ENCODE peak calls at places on chromosome 7, in five cellular contexts. S is A549, K is transverse colon, Z is pancreas, R is DND-41. L is an unnamed sample.
A peak's percentile ranks its signal among the peaks of the same experiment; 100 is the strongest.

GRCh38 chr7:151658778-151659177 is 139.1 kb upstream of the RHEB start:
- DNase-seq in S (no peak), K (no peak), Z (no peak), R (no peak), L (no peak)

GRCh38 chr7:106736508-106737201 is 75.7 kb upstream of the CCDC71L start:
- DNase-seq in S (peak; percentile 32), K (peak; percentile 27), Z (no peak), R (peak; percentile 27), L (peak; percentile 57)

GRCh38 chr7:4931932-4932331 is 27.1 kb downstream of the MMD2 start:
- DNase-seq in S (no peak), K (peak; percentile 14), Z (peak; percentile 78), R (peak; percentile 6), L (no peak)

GRCh38 chr7:8210845-8211724 is 50.9 kb downstream of the ICA1 start:
- DNase-seq in S (no peak), K (no peak), Z (no peak), R (no peak), L (no peak)

GRCh38 chr7:142010952-142011548 is 15.4 kb downstream of the MGAM start:
- DNase-seq in S (no peak), K (no peak), Z (no peak), R (no peak), L (no peak)

GRCh38 chr7:74059681-74060588 is 23.7 kb upstream of the LIMK1 start:
- DNase-seq in S (peak; percentile 67), K (peak; percentile 88), Z (peak; percentile 92), R (no peak), L (peak; percentile 96)

GRCh38 chr7:47458057-47458456 is 123.9 kb downstream of the TNS3 start:
- DNase-seq in S (no peak), K (peak; percentile 45), Z (no peak), R (no peak), L (peak; percentile 93)

GRCh38 chr7:158530800-158531609 is 56.6 kb downstream of the PTPRN2 start:
- DNase-seq in S (no peak), K (no peak), Z (no peak), R (no peak), L (no peak)

GRCh38 chr7:151336027-151336720 is 5.4 kb upstream of the NUB1 start:
- DNase-seq in S (no peak), K (no peak), Z (no peak), R (no peak), L (no peak)

GRCh38 chr7:98398567-98399372 is 2.1 kb downstream of the BAIAP2L1 start:
- DNase-seq in S (no peak), K (no peak), Z (no peak), R (no peak), L (no peak)

GRCh38 chr7:78020131-78020873 is 221.7 kb downstream of the PHTF2 start:
- DNase-seq in S (peak; percentile 80), K (peak; percentile 63), Z (no peak), R (peak; percentile 20), L (no peak)

GRCh38 chr7:19090526-19090925 is 26.9 kb downstream of the TWIST1 start:
- DNase-seq in S (no peak), K (no peak), Z (no peak), R (no peak), L (no peak)

GRCh38 chr7:28478661-28479060 is 66.3 kb downstream of the CREB5 start:
- DNase-seq in S (no peak), K (no peak), Z (no peak), R (no peak), L (no peak)

GRCh38 chr7:125644113-125644512 is 714.5 kb upstream of the POT1 start:
- DNase-seq in S (no peak), K (no peak), Z (no peak), R (no peak), L (no peak)

GRCh38 chr7:157693071-157693520 is 356.3 kb downstream of the DNAJB6 start:
- DNase-seq in S (no peak), K (no peak), Z (no peak), R (no peak), L (no peak)

GRCh38 chr7:134834689-134835462 is 55.4 kb downstream of the CALD1 start:
- DNase-seq in S (no peak), K (no peak), Z (no peak), R (no peak), L (no peak)

GRCh38 chr7:155813125-155813524 is 862 bp upstream of the SHH start:
- DNase-seq in S (no peak), K (no peak), Z (peak; percentile 30), R (no peak), L (no peak)

GRCh38 chr7:155810607-155811559 is 1.4 kb downstream of the SHH start:
- DNase-seq in S (no peak), K (no peak), Z (peak; percentile 45), R (no peak), L (no peak)

GRCh38 chr7:155811895-155812761 is at the start of gene SHH:
- DNase-seq in S (no peak), K (no peak), Z (no peak), R (no peak), L (no peak)

GRCh38 chr7:155809947-155810606 is 2.2 kb downstream of the SHH start:
- DNase-seq in S (no peak), K (no peak), Z (peak; percentile 56), R (no peak), L (peak; percentile 58)

DNA sequence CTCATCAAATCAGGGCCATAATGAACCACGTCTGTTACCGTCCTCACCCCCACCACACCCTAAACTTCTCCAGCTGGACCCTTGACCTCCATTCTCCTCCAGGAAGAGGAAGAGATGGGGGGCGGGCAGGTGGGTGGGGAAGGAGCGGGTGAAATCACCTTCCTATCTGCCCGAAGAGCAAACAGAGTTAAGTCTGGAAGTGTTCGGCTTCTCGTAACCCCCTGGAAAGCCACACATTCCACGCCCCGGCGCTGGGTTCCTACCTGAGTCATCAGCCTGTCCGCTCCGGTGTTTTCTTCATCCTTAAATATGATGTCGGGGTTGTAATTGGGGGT is 736 bp downstream of the SHH start:
- DNase-seq in S (no peak), K (peak; percentile 55), Z (no peak), R (no peak), L (no peak)
- H3K27ac ChIP-seq in S (peak overlapping the region; percentile 69), K (no peak overlapping the region), Z (no peak overlapping the region), R (no peak overlapping the region), L (no peak overlapping the region)

GRCh38 chr7:100082978-100083377 is 1.5 kb upstream of the ZNF3 start:
- DNase-seq in S (no peak), K (no peak), Z (no peak), R (no peak), L (no peak)
- H3K4me3 ChIP-seq in S (no peak overlapping the region), K (no peak overlapping the region), Z (no peak overlapping the region), R (no peak overlapping the region), L (no peak overlapping the region)

GRCh38 chr7:57220746-57221145 is 88.5 kb upstream of the ZNF479 start:
- DNase-seq in S (no peak), K (no peak), Z (no peak), R (no peak), L (no peak)
- H3K9me3 ChIP-seq in S (peaks cover 3% of the 10 kb centered on the region), K (peaks cover 14% of the 10 kb centered on the region), Z (no peaks in the 10 kb centered on the region), R (peaks cover 30% of the 10 kb centered on the region), L (no peaks in the 10 kb centered on the region)

GRCh38 chr7:2863461-2864066 is 19.5 kb upstream of the GNA12 start:
- DNase-seq in S (peak; percentile 80), K (peak; percentile 72), Z (no peak), R (peak; percentile 58), L (peak; percentile 65)
- H3K27ac ChIP-seq in S (peak overlapping the region; percentile 88), K (peak overlapping the region; percentile 67), Z (peak overlapping the region; percentile 73), R (no peak overlapping the region), L (peak overlapping the region; percentile 50)

GRCh38 chr7:100889761-100890639 is 485 bp upstream of the UFSP1 start:
- DNase-seq in S (peak; percentile 96), K (peak; percentile 95), Z (peak; percentile 96), R (peak; percentile 92), L (peak; percentile 96)

GRCh38 chr7:100893318-100893895 is 2.3 kb downstream of the ACHE start:
- DNase-seq in S (no peak), K (no peak), Z (no peak), R (no peak), L (no peak)

GRCh38 chr7:100890640-100891521 is 1.4 kb upstream of the UFSP1 start:
- DNase-seq in S (no peak), K (no peak), Z (no peak), R (no peak), L (no peak)

GRCh38 chr7:100892364-100893317 is 3.0 kb downstream of the ACHE start:
- DNase-seq in S (no peak), K (no peak), Z (no peak), R (no peak), L (no peak)

GRCh38 chr7:100891555-100891954 is 2.0 kb upstream of the UFSP1 start:
- DNase-seq in S (no peak), K (no peak), Z (no peak), R (no peak), L (no peak)
- H3K4me3 ChIP-seq in S (no peak overlapping the region), K (no peak overlapping the region), Z (no peak overlapping the region), R (no peak overlapping the region), L (no peak overlapping the region)

DNA sequence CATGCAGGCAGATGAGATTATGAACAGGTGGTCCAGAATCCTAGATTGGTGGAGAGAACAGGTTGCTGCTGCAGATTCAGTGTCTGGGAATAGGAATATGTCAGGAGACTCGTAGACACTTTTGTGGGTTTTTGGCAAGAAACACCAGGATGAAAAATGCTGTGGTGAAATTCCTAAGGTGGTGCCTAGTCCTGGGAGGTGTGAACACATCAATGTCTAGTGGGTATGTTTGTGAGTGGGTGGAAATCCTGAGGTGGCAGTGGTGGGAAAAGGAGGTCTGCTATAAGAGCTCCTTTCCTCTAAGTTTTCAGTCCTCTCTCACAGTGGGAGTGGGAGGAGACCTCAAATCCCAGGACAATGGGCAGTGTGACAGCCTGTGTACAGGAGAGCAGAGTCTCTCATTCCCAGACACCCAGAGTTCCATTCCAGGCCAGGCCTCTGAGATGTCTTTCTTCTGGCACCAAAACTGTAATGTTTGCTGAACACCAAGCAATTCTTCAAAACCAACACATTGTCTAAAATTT is 5.1 kb downstream of the ERV3-1 start:
- DNase-seq in S (no peak), K (no peak), Z (no peak), R (no peak), L (no peak)
- H3K9me3 ChIP-seq in S (peaks cover 85% of the 10 kb centered on the region), K (peaks cover 8% of the 10 kb centered on the region), Z (no peaks in the 10 kb centered on the region), R (peaks cover 57% of the 10 kb centered on the region), L (no peaks in the 10 kb centered on the region)

GRCh38 chr7:21108182-21108581 is 319.7 kb upstream of the SP4 start:
- DNase-seq in S (no peak), K (peak; percentile 85), Z (no peak), R (no peak), L (no peak)
- H3K27ac ChIP-seq in S (no peak overlapping the region), K (peak overlapping the region; percentile 10), Z (no peak overlapping the region), R (no peak overlapping the region), L (no peak overlapping the region)

GRCh38 chr7:514242-514641 is 5.4 kb downstream of the PDGFA start:
- DNase-seq in S (no peak), K (no peak), Z (no peak), R (no peak), L (no peak)
- H3K4me3 ChIP-seq in S (no peak overlapping the region), K (no peak overlapping the region), Z (peak overlapping the region; percentile 100), R (no peak overlapping the region), L (no peak overlapping the region)